ENCODE peak calls at places on chromosomes 12 and 14, in four cellular contexts. J is activated CD4-positive, CD25-positive, alpha-beta regulatory T cell; M is NCI-H1694 treated with DMSO at 0.1 percent for 48 hours; I is RKO. N is an unnamed sample.

GRCh38 chr14:60771117-60771516 is 36.6 kb downstream of the MNAT1 start:
- DNase-seq in J (no peak), M (no peak), I (no peak), N (no peak)

GRCh38 chr12:95789126-95790024 is 1.2 kb downstream of the NTN4 start:
- DNase-seq in J (no peak), M (no peak), I (no peak), N (peak)

GRCh38 chr12:47312147-47312546 is 232.4 kb upstream of the AMIGO2 start:
- DNase-seq in J (no peak), M (no peak), I (no peak), N (no peak)

GRCh38 chr14:95620659-95621059 is 65.6 kb upstream of the TCL1B start:
- DNase-seq in J (no peak), M (no peak), I (no peak), N (no peak)

GRCh38 chr14:72060917-72061316 is 128.7 kb downstream of the RGS6 start:
- DNase-seq in J (no peak), M (no peak), I (no peak), N (no peak)

GRCh38 chr14:101495284-101495683 is 66.0 kb upstream of the DIO3 start:
- DNase-seq in J (no peak), M (no peak), I (no peak), N (no peak)

GRCh38 chr14:68359862-68360552 is 432.9 kb downstream of the ZFP36L1 start:
- DNase-seq in J (no peak), M (no peak), I (no peak), N (no peak)

GRCh38 chr12:101933866-101934514 is 56.6 kb downstream of the DRAM1 start:
- DNase-seq in J (no peak), M (no peak), I (no peak), N (no peak)

GRCh38 chr12:6935221-6935550 is 7.4 kb downstream of the ATN1 start:
- DNase-seq in J (no peak), M (no peak), I (no peak), N (no peak)

GRCh38 chr12:46530373-46531056 is 157.9 kb upstream of the SLC38A2 start:
- DNase-seq in J (no peak), M (no peak), I (no peak), N (no peak)

GRCh38 chr14:101024686-101025085 is 121.2 kb upstream of the RTL1 start:
- DNase-seq in J (no peak), M (no peak), I (no peak), N (no peak)

GRCh38 chr12:60494249-60494648 is 898.4 kb downstream of the SLC16A7 start:
- DNase-seq in J (no peak), M (no peak), I (peak), N (peak)

GRCh38 chr12:107330901-107331431 is 237.6 kb upstream of the CRY1 start:
- DNase-seq in J (no peak), M (no peak), I (no peak), N (no peak)

GRCh38 chr14:87615050-87615449 is 377.9 kb downstream of the GALC start:
- DNase-seq in J (no peak), M (no peak), I (no peak), N (no peak)

GRCh38 chr14:88559852-88560251 is 3.0 kb upstream of the ZC3H14 start:
- DNase-seq in J (no peak), M (peak), I (peak), N (peak)

GRCh38 chr14:65704412-65704811 is 291.9 kb downstream of the FUT8 start:
- DNase-seq in J (no peak), M (no peak), I (no peak), N (no peak)

GRCh38 chr12:132955094-132955932 is 793 bp downstream of the ZNF605 start:
- DNase-seq in J (no peak), M (peak), I (peak), N (peak)

GRCh38 chr14:55744321-55744720 is 164.3 kb downstream of the KTN1 start:
- DNase-seq in J (no peak), M (no peak), I (no peak), N (no peak)

GRCh38 chr14:68571073-68571703 is 221.7 kb downstream of the ZFP36L1 start:
- DNase-seq in J (no peak), M (no peak), I (no peak), N (no peak)

GRCh38 chr12:16581416-16581815 is 24.5 kb downstream of the LMO3 start:
- DNase-seq in J (no peak), M (no peak), I (no peak), N (no peak)

GRCh38 chr12:2765608-2766007 is 29.2 kb upstream of the FKBP4 start:
- DNase-seq in J (no peak), M (no peak), I (no peak), N (no peak)

GRCh38 chr14:25349269-25349668 is 299.3 kb upstream of the STXBP6 start:
- DNase-seq in J (no peak), M (no peak), I (peak), N (no peak)

GRCh38 chr12:107079172-107080011 is 14.0 kb downstream of the CRY1 start:
- DNase-seq in J (no peak), M (no peak), I (peak), N (peak)

GRCh38 chr12:132364348-132364902 is 35.0 kb upstream of the GALNT9 start:
- DNase-seq in J (no peak), M (no peak), I (no peak), N (no peak)

GRCh38 chr12:95672166-95672565 is 118.4 kb downstream of the NTN4 start:
- DNase-seq in J (no peak), M (no peak), I (no peak), N (no peak)

GRCh38 chr14:101288436-101289229 is 272.7 kb upstream of the DIO3 start:
- DNase-seq in J (no peak), M (no peak), I (no peak), N (no peak)

GRCh38 chr14:101966742-101967141 is 2.4 kb downstream of the DYNC1H1 start:
- DNase-seq in J (no peak), M (no peak), I (peak), N (no peak)

GRCh38 chr12:89470741-89471504 is 53.7 kb downstream of the GALNT4 start:
- DNase-seq in J (no peak), M (peak), I (no peak), N (peak)